ENCODE peak calls at places on chromosomes 11 and 22, in four cellular contexts. T is K562, A is GM12878, X is HepG2. H is an unnamed sample.

GRCh38 chr22:21443735-21444421 is 23.3 kb upstream of the TMEM191C start:
- DNase-seq in A (no peak), T (no peak), X (no peak), H (no peak)

GRCh38 chr11:128453444-128454336 is 133.7 kb downstream of the ETS1 start:
- DNase-seq in T (no peak), A (no peak), X (no peak), H (no peak)

GRCh38 chr11:33723238-33723881 is 12.9 kb downstream of the CD59 start:
- DNase-seq in X (no peak), T (peak), A (no peak), H (no peak)

GRCh38 chr11:2205214-2205770 is 33.7 kb upstream of the TH start:
- DNase-seq in T (no peak), X (no peak), A (no peak), H (no peak)

GRCh38 chr11:33406241-33406640 is 149.1 kb downstream of the HIPK3 start:
- DNase-seq in X (no peak), A (no peak), T (no peak), H (no peak)

GRCh38 chr11:44246726-44247125 is 63.2 kb downstream of the ALX4 start:
- DNase-seq in A (no peak), T (no peak), X (no peak), H (no peak)

GRCh38 chr11:70139785-70140410 is 61.8 kb downstream of the ANO1 start:
- DNase-seq in A (no peak), T (no peak), X (no peak), H (no peak)

GRCh38 chr22:43860126-43860525 is 2.2 kb downstream of the SULT4A1 start:
- DNase-seq in X (no peak), T (no peak), A (no peak), H (no peak)

GRCh38 chr22:19182472-19183157 is 4.1 kb upstream of the SLC25A1 start:
- DNase-seq in T (peak), X (no peak), A (no peak), H (no peak)

GRCh38 chr22:45072322-45072903 is 62.6 kb upstream of the PHF21B start:
- DNase-seq in T (peak), X (no peak), A (no peak), H (no peak)

GRCh38 chr11:65008016-65008415 is 5.9 kb upstream of the ARL2 start:
- DNase-seq in A (no peak), T (no peak), X (no peak), H (no peak)

GRCh38 chr22:32796865-32797573 is 4.5 kb upstream of the TIMP3 start:
- DNase-seq in A (no peak), X (peak), T (peak), H (peak)

GRCh38 chr22:45218974-45219373 is 21.7 kb downstream of the KIAA0930 start:
- DNase-seq in X (no peak), A (peak), T (no peak), H (peak)

GRCh38 chr22:41996826-41997225 is 1.8 kb upstream of the WBP2NL start:
- DNase-seq in A (no peak), X (no peak), T (no peak), H (no peak)

GRCh38 chr11:64339754-64340408 is at the start of gene CCDC88B:
- DNase-seq in A (no peak), T (no peak), X (no peak), H (no peak)

GRCh38 chr11:70587095-70587389 is 188.7 kb downstream of the CTTN start:
- DNase-seq in T (no peak), A (no peak), X (peak), H (no peak)

GRCh38 chr22:36465232-36466021 is 16.0 kb downstream of the TXN2 start:
- DNase-seq in A (no peak), X (peak), T (no peak), H (no peak)

GRCh38 chr11:20501971-20502370 is 97.4 kb upstream of the SLC6A5 start:
- DNase-seq in A (no peak), T (no peak), X (no peak), H (no peak)

GRCh38 chr11:105051559-105051958 is 6.4 kb upstream of the CARD16 start:
- DNase-seq in X (peak), T (no peak), A (no peak), H (no peak)

GRCh38 chr11:108220721-108221346 is 1.6 kb downstream of the NPAT start:
- DNase-seq in T (peak), A (no peak), X (no peak), H (no peak)

GRCh38 chr22:37985751-37986281 is 1.5 kb upstream of the SOX10 start:
- DNase-seq in A (no peak), T (no peak), X (no peak), H (no peak)

GRCh38 chr11:88266919-88267318 is 70.6 kb downstream of the CTSC start:
- DNase-seq in T (no peak), A (no peak), X (no peak), H (no peak)

GRCh38 chr11:96524475-96524874 is 134.7 kb downstream of the JRKL start:
- DNase-seq in T (no peak), X (no peak), A (no peak), H (no peak)

GRCh38 chr11:123704341-123704740 is 37.1 kb downstream of the ZNF202 start:
- DNase-seq in X (no peak), A (no peak), T (no peak), H (peak)

GRCh38 chr22:23315341-23315917 is 135.1 kb downstream of the BCR start:
- DNase-seq in X (peak), T (peak), A (no peak), H (peak)

GRCh38 chr11:72589802-72590761 is 84.1 kb downstream of the PDE2A start:
- DNase-seq in X (peak), A (no peak), T (peak), H (peak)

GRCh38 chr22:37282385-37282677 is at the start of gene CYTH4:
- DNase-seq in A (no peak), X (no peak), T (peak), H (no peak)

GRCh38 chr22:39800790-39801540 is 92.6 kb downstream of the ENTHD1 start:
- DNase-seq in T (peak), A (no peak), X (no peak), H (peak)

GRCh38 chr22:36144886-36145541 is 15.5 kb downstream of the APOL3 start:
- DNase-seq in X (peak), A (no peak), T (peak), H (peak)

GRCh38 chr22:43053176-43053575 is 36.0 kb downstream of the TTLL1 start:
- DNase-seq in A (no peak), X (no peak), T (no peak), H (peak)

GRCh38 chr22:27989758-27990450 is 70.8 kb upstream of the PITPNB start:
- DNase-seq in T (no peak), A (no peak), X (no peak), H (no peak)

GRCh38 chr11:128361451-128362020 is 225.8 kb downstream of the ETS1 start:
- DNase-seq in A (no peak), T (no peak), X (no peak), H (no peak)

GRCh38 chr22:38506118-38506962 is at the start of gene DDX17:
- DNase-seq in A (peak), X (peak), T (peak), H (peak)

GRCh38 chr11:6647282-6647679 is 8.3 kb downstream of the DCHS1 start:
- DNase-seq in X (no peak), A (no peak), T (no peak), H (peak)

GRCh38 chr22:21961886-21962654 is 9.4 kb upstream of the PPM1F start:
- DNase-seq in T (no peak), X (no peak), A (no peak), H (no peak)

GRCh38 chr11:34860518-34860917 is 55.7 kb downstream of the APIP start:
- DNase-seq in X (no peak), T (no peak), A (no peak), H (no peak)
- H3K9ac ChIP-seq in X (no peak), T (no peak), A (no peak), H (no peak)

DNA sequence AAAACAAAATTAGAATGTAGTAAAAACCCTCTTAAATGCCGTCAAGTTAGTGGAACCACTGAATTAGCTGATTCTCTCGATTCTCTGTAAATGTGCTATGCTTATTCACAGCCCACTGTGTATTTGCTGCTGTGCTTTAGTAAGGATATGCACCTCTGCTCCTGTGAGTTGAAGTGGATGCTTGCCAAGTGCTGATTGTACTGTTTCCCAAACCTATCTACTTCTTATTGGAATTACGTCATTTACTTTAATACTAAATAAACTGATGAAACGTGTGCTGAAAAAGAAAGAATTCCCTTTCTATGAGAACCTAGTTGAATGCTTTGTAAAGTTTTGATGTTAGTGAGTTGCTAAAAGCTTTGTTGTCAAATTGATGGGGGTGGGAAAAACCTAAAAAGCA is 158.4 kb downstream of the LRRC4C start:
- DNase-seq in T (no peak), X (no peak), A (no peak), H (no peak)
- TF ChIP-seq SMC3 in T (no peak), X (no peak), A (no peak), H (no peak)

GRCh38 chr11:62832346-62833234 is at the start of gene TEX54:
- DNase-seq in T (no peak), X (no peak), A (no peak), H (no peak)
- TF ChIP-seq SIN3A in T (peak), X (no peak), A (no peak), H (peak)

GRCh38 chr11:42296910-42297309 is 837.5 kb upstream of the LRRC4C start:
- DNase-seq in T (no peak), A (no peak), X (no peak), H (no peak)

GRCh38 chr11:42301777-42302176 is 842.3 kb upstream of the LRRC4C start:
- DNase-seq in X (no peak), T (no peak), A (no peak), H (no peak)

GRCh38 chr11:42299780-42300179 is 840.3 kb upstream of the LRRC4C start:
- DNase-seq in X (no peak), A (no peak), T (no peak), H (no peak)
- H3K9ac ChIP-seq in X (no peak), A (no peak), T (no peak), H (no peak)

DNA sequence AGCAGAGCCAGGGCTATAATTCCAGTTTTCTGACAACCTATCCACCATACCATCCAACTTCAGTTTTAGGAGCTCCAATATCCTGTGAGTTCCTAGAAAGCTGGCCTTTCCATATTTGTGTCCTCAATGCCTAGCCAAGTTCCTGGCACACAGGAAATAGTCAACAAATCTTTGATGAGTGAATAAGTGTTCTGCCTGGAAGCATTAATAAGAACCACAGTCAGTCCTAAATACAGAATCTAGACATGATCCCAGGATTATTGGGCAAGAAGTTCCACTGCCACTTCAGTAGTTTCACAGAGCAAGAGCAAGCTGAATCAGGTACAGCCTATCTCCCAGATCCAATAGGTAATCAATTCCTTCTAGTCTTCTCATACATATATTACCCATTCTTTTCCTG is 942.0 kb downstream of the DLG2 start:
- DNase-seq in A (no peak), X (no peak), T (no peak), H (no peak)
- TF ChIP-seq SMC3 in A (no peak), X (no peak), T (no peak), H (no peak)

DNA sequence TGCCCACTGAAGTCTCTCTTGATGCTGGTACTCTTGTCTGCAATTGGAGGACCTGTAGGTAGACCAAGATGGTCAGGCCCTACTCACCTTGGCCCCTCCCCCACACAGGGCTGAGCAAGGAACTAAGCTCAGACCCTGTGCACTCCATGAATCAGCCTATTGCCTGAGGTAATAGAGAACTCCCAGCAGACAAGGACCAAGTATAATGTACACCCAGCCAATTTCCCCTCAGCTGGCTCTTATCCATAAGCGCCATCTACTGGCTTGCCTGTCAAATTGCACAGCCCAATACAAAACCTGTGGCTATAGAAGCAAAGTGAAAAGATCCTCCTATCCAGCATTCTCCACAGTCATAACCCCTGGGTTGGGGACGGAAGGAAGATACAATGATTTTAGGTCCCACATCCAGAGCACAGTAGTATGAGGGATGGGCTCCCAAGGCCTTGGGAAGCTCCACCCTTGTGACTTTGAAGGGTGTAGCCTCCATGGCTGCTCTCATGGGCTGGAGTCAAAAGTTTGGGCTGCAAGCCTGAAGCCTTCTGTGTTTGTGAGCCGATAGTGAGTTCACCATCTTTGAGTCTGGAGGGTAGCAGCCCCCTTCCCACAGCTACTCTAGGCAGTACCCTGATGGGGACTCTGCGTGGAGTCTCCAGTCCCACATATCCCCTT is 56.0 kb downstream of the GLYATL2 start:
- DNase-seq in X (peak), A (peak), T (peak), H (peak)
- TF ChIP-seq SIN3A in X (no peak), A (no peak), T (no peak), H (no peak)

DNA sequence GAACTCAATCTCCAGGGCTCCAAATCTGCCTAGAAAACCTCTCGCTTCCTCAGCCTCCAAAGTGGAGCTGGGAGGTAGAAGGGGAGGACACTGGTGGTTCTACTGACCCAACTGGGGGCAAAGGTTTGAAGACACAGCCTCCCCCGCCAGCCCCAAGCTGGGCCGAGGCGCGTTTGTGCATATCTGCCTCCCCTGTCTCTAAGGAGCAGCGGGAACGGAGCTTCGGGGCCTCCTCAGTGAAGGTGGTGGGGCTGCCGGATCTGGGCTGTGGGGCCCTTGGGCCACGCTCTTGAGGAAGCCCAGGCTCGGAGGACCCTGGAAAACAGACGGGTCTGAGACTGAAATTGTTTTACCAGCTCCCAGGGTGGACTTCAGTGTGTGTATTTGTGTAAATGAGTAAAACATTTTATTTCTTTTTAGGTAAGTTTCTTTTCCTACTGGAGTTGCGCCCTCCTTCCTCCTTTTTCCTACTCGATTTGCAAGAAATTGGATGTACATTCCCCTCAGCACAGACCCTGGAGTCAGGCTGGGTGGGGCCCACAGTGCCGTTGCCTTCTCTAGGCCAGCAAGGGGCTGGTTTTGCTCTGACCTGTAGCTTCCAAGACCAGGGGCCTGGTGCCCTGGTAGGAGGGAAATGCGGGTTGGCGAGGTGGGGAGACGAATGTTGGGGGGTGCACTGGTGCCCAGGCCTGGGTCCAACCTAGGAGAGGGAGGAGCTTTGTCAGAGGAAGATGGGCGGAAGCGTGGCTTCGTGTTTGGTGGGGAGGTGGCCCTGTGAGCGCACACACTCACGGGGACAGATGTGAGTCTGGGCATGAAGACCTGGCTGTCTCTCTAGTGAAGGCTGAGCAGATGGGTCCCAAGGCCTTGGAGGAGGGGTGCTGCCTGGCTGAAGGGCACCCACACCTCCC is 50.6 kb downstream of the ST14 start:
- DNase-seq in X (no peak), A (no peak), T (no peak), H (no peak)
- H3K9ac ChIP-seq in X (no peak), A (no peak), T (no peak), H (no peak)